ENCODE peak calls at places on chromosomes 11 and 22, in five cellular contexts. T is NCI-H1092; A is NCI-H1694; X is fibroblast of the aortic adventitia; Q is stimulated activated CD4-positive, alpha-beta T cell treated with anti-CD3 and anti-CD28 coated beads, Interleukin-12 subunit alpha, Interleukin-12 subunit beta, amount 100 ng/mL, for 4 hours. R is an unnamed sample.

GRCh38 chr11:92707173-92707619 is 262.3 kb upstream of the MTNR1B start:
- DNase-seq in T (peak), A (peak), X (peak), Q (no peak), R (peak)

GRCh38 chr22:29623059-29623458 is 19.6 kb downstream of the NF2 start:
- DNase-seq in T (no peak), A (no peak), X (no peak), Q (no peak), R (no peak)

GRCh38 chr11:76629133-76629852 is 41.3 kb downstream of the LRRC32 start:
- DNase-seq in T (no peak), A (no peak), X (peak), Q (peak), R (no peak)

GRCh38 chr11:1017269-1018005 is 19.1 kb downstream of the MUC6 start:
- DNase-seq in T (no peak), A (no peak), X (no peak), Q (no peak), R (no peak)

GRCh38 chr11:32231909-32232493 is 141.1 kb downstream of the RCN1 start:
- DNase-seq in T (no peak), A (peak), X (peak), Q (no peak), R (peak)

GRCh38 chr11:121295246-121296007 is 2.9 kb downstream of the SC5D start:
- DNase-seq in T (no peak), A (no peak), X (no peak), Q (no peak), R (no peak)

GRCh38 chr11:18310800-18311340 is 11.1 kb downstream of the HPS5 start:
- DNase-seq in T (no peak), A (no peak), X (no peak), Q (no peak), R (no peak)

GRCh38 chr11:97111559-97111958 is 721.7 kb downstream of the JRKL start:
- DNase-seq in T (no peak), A (no peak), X (no peak), Q (no peak), R (no peak)

GRCh38 chr11:114154271-114155047 is 94.9 kb downstream of the ZBTB16 start:
- DNase-seq in T (no peak), A (no peak), X (peak), Q (no peak), R (peak)

GRCh38 chr22:48606684-48607307 is 1220.9 kb downstream of the BRD1 start:
- DNase-seq in T (no peak), A (no peak), X (no peak), Q (no peak), R (no peak)

GRCh38 chr11:2465201-2466068 is 20.6 kb downstream of the KCNQ1 start:
- DNase-seq in T (no peak), A (no peak), X (no peak), Q (no peak), R (peak)

GRCh38 chr11:76347391-76347790 is 33.5 kb downstream of the THAP12 start:
- DNase-seq in T (no peak), A (no peak), X (peak), Q (no peak), R (no peak)

GRCh38 chr11:47499614-47500013 is 50.7 kb upstream of the RAPSN start:
- DNase-seq in T (no peak), A (no peak), X (no peak), Q (no peak), R (no peak)

GRCh38 chr22:37623075-37624016 is 14.7 kb downstream of the GGA1 start:
- DNase-seq in T (peak), A (peak), X (peak), Q (peak), R (peak)

GRCh38 chr11:85123752-85124231 is 503.4 kb downstream of the DLG2 start:
- DNase-seq in T (no peak), A (no peak), X (no peak), Q (no peak), R (no peak)

GRCh38 chr11:124716596-124716995 is 23.1 kb upstream of the NRGN start:
- DNase-seq in T (no peak), A (no peak), X (peak), Q (no peak), R (no peak)

GRCh38 chr11:763549-764321 is 13.6 kb downstream of the GATD1 start:
- DNase-seq in T (no peak), A (no peak), X (no peak), Q (no peak), R (no peak)

GRCh38 chr22:23036684-23037428 is 33.5 kb upstream of the GNAZ start:
- DNase-seq in T (no peak), A (peak), X (peak), Q (no peak), R (peak)

GRCh38 chr22:17536269-17536668 is 27.0 kb upstream of the SLC25A18 start:
- DNase-seq in T (no peak), A (no peak), X (peak), Q (no peak), R (peak)

GRCh38 chr11:69939551-69940245 is 120.5 kb upstream of the FGF3 start:
- DNase-seq in T (no peak), A (no peak), X (peak), Q (no peak), R (no peak)

GRCh38 chr11:80595011-80595410 is 1154.2 kb upstream of the TENM4 start:
- DNase-seq in T (no peak), A (no peak), X (peak), Q (no peak), R (no peak)

GRCh38 chr11:105244157-105244820 is 104.7 kb upstream of the CARD18 start:
- DNase-seq in T (no peak), A (no peak), X (peak), Q (no peak), R (peak)

GRCh38 chr22:49023879-49024774 is 803.5 kb downstream of the BRD1 start:
- DNase-seq in T (no peak), A (no peak), X (no peak), Q (no peak), R (no peak)

GRCh38 chr11:31702966-31703365 is 108.2 kb downstream of the PAX6 start:
- DNase-seq in T (peak), A (no peak), X (peak), Q (no peak), R (peak)